ENCODE peak calls at places on chromosomes 16 and 17, in seven cellular contexts. Z is GM03348; P is ovary; W is HFF-Myc; N is AG09319; F is GM10248; O is stimulated activated CD4-positive, alpha-beta T cell treated with anti-CD3 and anti-CD28 coated beads, TNF-alpha, amount 100 ng/mL, for 1 hour. B is an unnamed sample.

GRCh38 chr16:86426243-86426642 is 84.1 kb upstream of the FOXF1 start:
- DNase-seq in W (no peak), N (no peak), Z (no peak), F (no peak), P (no peak), O (no peak), B (no peak)

GRCh38 chr16:24499193-24499814 is 40.1 kb upstream of the RBBP6 start:
- DNase-seq in Z (peak), P (no peak), O (no peak), N (no peak), W (no peak), F (peak), B (no peak)

GRCh38 chr17:80826955-80827645 is 164.5 kb upstream of the CHMP6 start:
- DNase-seq in Z (peak), W (peak), O (no peak), P (no peak), N (peak), F (no peak), B (peak)

GRCh38 chr16:8675183-8676159 is 1.1 kb downstream of the ABAT start:
- DNase-seq in W (no peak), F (peak), Z (no peak), N (no peak), P (peak), O (peak), B (no peak)

GRCh38 chr17:63698886-63699637 is 863 bp downstream of the LIMD2 start:
- DNase-seq in W (no peak), P (peak), Z (peak), O (peak), N (no peak), F (peak), B (no peak)

GRCh38 chr17:48100160-48100559 is 1.1 kb downstream of the CBX1 start:
- DNase-seq in Z (peak), N (no peak), F (no peak), P (no peak), W (no peak), O (no peak), B (no peak)

GRCh38 chr17:62625870-62626200 is 1.6 kb upstream of the MRC2 start:
- DNase-seq in F (no peak), W (no peak), O (no peak), Z (no peak), P (no peak), N (no peak), B (no peak)

GRCh38 chr17:28057731-28058246 is 15.3 kb downstream of the NLK start:
- DNase-seq in N (no peak), Z (no peak), F (peak), P (no peak), O (no peak), W (no peak), B (no peak)

GRCh38 chr16:81830845-81831600 is 51.9 kb downstream of the PLCG2 start:
- DNase-seq in Z (no peak), O (no peak), F (no peak), W (no peak), P (no peak), N (no peak), B (no peak)

GRCh38 chr17:48100591-48101011 is 677 bp downstream of the CBX1 start:
- DNase-seq in O (no peak), P (peak), F (no peak), W (no peak), Z (peak), N (no peak), B (no peak)

GRCh38 chr17:40564883-40565744 is at the start of gene CCR7:
- DNase-seq in O (peak), F (peak), N (no peak), Z (no peak), W (no peak), P (no peak), B (no peak)

GRCh38 chr16:19284207-19284606 is 1.3 kb upstream of the CLEC19A start:
- DNase-seq in W (no peak), O (no peak), N (no peak), Z (no peak), F (no peak), P (no peak), B (no peak)

GRCh38 chr16:29025218-29025617 is 40.4 kb downstream of the LAT start:
- DNase-seq in Z (no peak), P (no peak), O (no peak), F (no peak), W (no peak), N (no peak), B (no peak)

GRCh38 chr17:42097691-42098661 is at the start of gene ZNF385C:
- DNase-seq in W (no peak), O (no peak), Z (peak), N (no peak), F (peak), P (no peak), B (no peak)

GRCh38 chr17:67467500-67468481 is 90.7 kb downstream of the PITPNC1 start:
- DNase-seq in W (no peak), N (no peak), F (peak), O (no peak), P (no peak), Z (no peak), B (no peak)

GRCh38 chr17:82320956-82321927 is 3.8 kb upstream of the CD7 start:
- DNase-seq in F (peak), P (peak), Z (peak), N (no peak), O (peak), W (no peak), B (no peak)

GRCh38 chr16:87731607-87732006 is 34.2 kb downstream of the KLHDC4 start:
- DNase-seq in Z (no peak), N (no peak), W (no peak), P (no peak), O (no peak), F (no peak), B (no peak)

GRCh38 chr16:57229079-57229478 is 16.0 kb upstream of the ARL2BP start:
- DNase-seq in N (no peak), P (no peak), Z (no peak), W (no peak), F (no peak), O (no peak), B (no peak)

GRCh38 chr17:60600490-60601431 is 768 bp downstream of the PPM1D start:
- DNase-seq in Z (peak), F (peak), W (peak), O (peak), N (no peak), P (peak), B (peak)